ENCODE peak calls at places on chromosomes 13 and 19, in ten cellular contexts. C is CD8-positive, alpha-beta memory T cell; V is keratinocyte; G is aorta; Y is cardiac muscle cell; N is Peyer's patch; X is ovary; M is GM23338; Q is breast epithelium; J is astrocyte. T is an unnamed sample.

GRCh38 chr13:44819245-44819644 is 170.0 kb downstream of the NUFIP1 start:
- DNase-seq in M (no peak), N (no peak), Y (peak; percentile 73), G (no peak), C (no peak), V (peak; percentile 58), J (peak; percentile 93), X (no peak), Q (no peak), T (no peak)

GRCh38 chr13:53672005-53672404 is 643.4 kb downstream of the OLFM4 start:
- DNase-seq in Y (no peak), G (no peak), Q (no peak), V (no peak), N (no peak), X (no peak), C (no peak), M (no peak), J (no peak), T (no peak)

GRCh38 chr19:42111384-42111783 is 20.9 kb downstream of the POU2F2 start:
- DNase-seq in X (no peak), Q (no peak), V (peak; percentile 66), J (peak; percentile 74), M (no peak), N (no peak), C (no peak), G (no peak), Y (peak; percentile 52), T (no peak)

GRCh38 chr19:10339380-10339960 is at the start of gene ICAM3:
- DNase-seq in N (no peak), C (peak; percentile 48), G (peak; percentile 73), X (no peak), M (no peak), J (no peak), V (no peak), Y (no peak), Q (no peak), T (no peak)

GRCh38 chr19:53432088-53432661 is 391 bp downstream of the ZNF761 start:
- DNase-seq in V (no peak), M (peak; percentile 50), Y (peak; percentile 21), J (no peak), Q (no peak), G (peak; percentile 77), C (peak; percentile 9), X (peak; percentile 47), N (peak; percentile 53), T (peak; percentile 33)

GRCh38 chr13:53151692-53152421 is 123.2 kb downstream of the OLFM4 start:
- DNase-seq in C (no peak), N (no peak), X (peak; percentile 13), Q (no peak), G (no peak), Y (peak; percentile 71), V (peak; percentile 2), M (peak; percentile 87), J (no peak), T (peak; percentile 17)

GRCh38 chr13:100439247-100439955 is 149.2 kb downstream of the GGACT start:
- DNase-seq in Q (no peak), N (no peak), J (no peak), Y (no peak), X (no peak), V (no peak), C (no peak), G (no peak), M (peak; percentile 75), T (no peak)

GRCh38 chr13:100589178-100589725 is 663 bp upstream of the GGACT start:
- DNase-seq in G (no peak), C (no peak), Y (no peak), M (no peak), Q (no peak), V (no peak), N (no peak), J (no peak), X (no peak), T (no peak)

GRCh38 chr19:19461671-19462622 is 53.4 kb downstream of the TSSK6 start:
- DNase-seq in N (peak; percentile 61), Y (peak; percentile 65), V (no peak), G (peak; percentile 86), Q (no peak), J (peak; percentile 27), C (peak; percentile 28), X (peak; percentile 76), M (peak; percentile 90), T (peak; percentile 64)

GRCh38 chr19:19461306-19461670 is 54.1 kb downstream of the TSSK6 start:
- DNase-seq in C (no peak), Y (no peak), V (no peak), M (no peak), Q (no peak), G (no peak), N (no peak), X (no peak), J (no peak), T (no peak)

GRCh38 chr19:19465436-19466070 is 49.8 kb downstream of the TSSK6 start:
- DNase-seq in V (no peak), Q (no peak), Y (no peak), G (no peak), M (no peak), J (no peak), N (no peak), X (no peak), C (no peak), T (no peak)

GRCh38 chr19:19464339-19465098 is 50.8 kb downstream of the TSSK6 start:
- DNase-seq in M (peak; percentile 86), Q (no peak), N (no peak), X (no peak), Y (peak; percentile 80), C (no peak), V (no peak), J (peak; percentile 62), G (no peak), T (no peak)

DNA sequence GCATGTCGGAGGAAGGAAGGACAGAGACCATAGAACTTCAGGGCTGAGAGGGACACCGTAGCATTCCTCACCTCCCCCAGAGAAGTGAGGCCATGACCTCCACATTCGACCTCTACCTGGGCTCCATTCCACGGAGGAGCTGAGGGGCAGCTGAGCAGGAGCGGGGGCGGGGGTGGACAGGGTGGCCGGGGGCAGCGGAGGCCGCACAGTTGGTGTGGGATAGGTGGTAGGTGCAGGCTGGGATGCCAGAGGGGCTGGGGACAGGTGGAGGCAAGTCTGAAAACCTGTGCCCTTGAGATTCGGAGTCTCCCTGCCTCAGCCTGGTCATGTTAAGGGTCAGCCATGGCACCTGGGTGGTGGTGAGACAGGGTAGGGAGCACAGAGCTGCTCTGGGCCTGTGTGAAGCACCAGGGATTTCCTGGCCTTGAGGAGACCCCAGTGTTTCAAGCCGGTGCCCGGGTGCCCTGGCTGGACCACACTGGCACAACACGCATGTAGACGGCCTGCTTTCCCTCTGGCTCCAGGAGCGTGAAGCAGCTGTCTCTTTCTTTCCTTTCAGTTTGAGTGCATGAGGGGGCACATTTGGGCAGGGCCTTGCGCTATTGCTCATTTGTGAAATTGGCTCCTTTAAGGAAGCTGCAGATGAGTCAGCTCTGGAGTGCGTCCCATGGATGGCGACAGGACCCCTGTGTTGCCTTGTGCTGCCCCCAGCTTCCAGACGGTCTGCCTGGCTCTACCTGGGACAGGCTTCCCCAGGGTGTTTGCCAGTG is 51.8 kb downstream of the TSSK6 start:
- DNase-seq in C (no peak), X (peak; percentile 55), Q (no peak), N (no peak), J (peak; percentile 78), G (peak; percentile 82), Y (peak; percentile 68), V (no peak), M (no peak), T (no peak)
- H3K27ac ChIP-seq in C (peak overlapping the region; percentile 82), X (peak overlapping the region; percentile 80), Q (peak overlapping the region; percentile 75), N (peak overlapping the region; percentile 83), J (peak overlapping the region; percentile 77), G (no peak overlapping the region), Y (peak overlapping the region; percentile 95), V (peak overlapping the region; percentile 63), M (peak overlapping the region; percentile 93), T (peak overlapping the region; percentile 90)

DNA sequence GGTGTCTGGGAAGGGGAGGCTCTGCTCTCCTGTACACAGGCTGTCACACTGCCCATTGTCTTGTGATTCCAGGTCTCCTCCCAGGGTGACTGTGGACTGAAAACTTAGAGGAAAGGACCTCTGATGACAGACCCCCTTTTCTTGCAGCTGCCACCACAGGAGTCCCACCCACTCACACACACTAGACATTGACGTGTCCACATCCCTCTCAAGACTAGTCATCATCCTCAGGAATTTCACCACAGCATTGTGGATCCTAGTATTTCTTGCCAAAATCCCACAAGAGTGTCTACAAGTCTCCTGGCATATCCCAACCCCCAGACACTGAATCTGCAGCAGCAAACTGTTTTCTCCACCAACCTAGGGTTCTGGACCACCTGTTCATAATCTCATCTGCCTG is 5.3 kb downstream of the ZNF85 start:
- DNase-seq in Y (peak; percentile 73), X (no peak), J (peak; percentile 99), N (no peak), Q (no peak), C (no peak), G (no peak), M (no peak), V (no peak), T (no peak)
- H3K27ac ChIP-seq in Y (no peak overlapping the region), X (no peak overlapping the region), J (peak overlapping the region; percentile 91), N (no peak overlapping the region), Q (no peak overlapping the region), C (no peak overlapping the region), G (no peak overlapping the region), M (no peak overlapping the region), V (no peak overlapping the region), T (no peak overlapping the region)

GRCh38 chr13:46352810-46353209 is 34.2 kb downstream of the RUBCNL start:
- DNase-seq in Q (no peak), C (no peak), X (no peak), Y (no peak), M (no peak), J (no peak), G (no peak), V (no peak), N (no peak), T (no peak)

GRCh38 chr13:46354143-46355087 is 32.6 kb downstream of the RUBCNL start:
- DNase-seq in M (no peak), C (no peak), Y (peak; percentile 90), G (no peak), Q (no peak), N (no peak), J (peak; percentile 97), V (peak; percentile 79), X (no peak), T (no peak)

GRCh38 chr13:46359731-46360130 is 27.3 kb downstream of the RUBCNL start:
- DNase-seq in Y (no peak), Q (no peak), M (no peak), C (no peak), G (no peak), J (peak; percentile 75), X (no peak), V (no peak), N (no peak), T (no peak)

GRCh38 chr13:46355906-46356305 is 31.1 kb downstream of the RUBCNL start:
- DNase-seq in Q (no peak), Y (no peak), C (no peak), N (no peak), J (peak; percentile 33), X (no peak), M (no peak), G (no peak), V (no peak), T (no peak)

DNA sequence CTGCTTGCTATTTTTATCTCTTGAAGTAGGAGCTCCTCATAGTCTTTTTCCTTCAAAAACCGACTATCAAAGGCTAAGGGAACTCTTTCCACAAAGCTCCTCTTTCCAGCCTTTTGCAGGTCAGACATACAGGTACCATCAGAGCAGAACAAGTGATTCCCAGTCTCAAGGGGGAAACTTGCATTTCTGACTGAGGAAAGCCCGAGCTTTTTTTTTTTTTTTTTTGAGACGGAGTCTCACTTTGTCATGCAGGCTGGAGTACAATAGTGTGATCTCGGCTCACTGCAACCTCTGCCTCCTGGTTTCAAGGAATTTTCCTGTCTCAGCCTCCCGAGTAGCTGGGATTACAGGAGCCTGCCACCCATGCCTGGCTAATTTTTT is 32.0 kb downstream of the RUBCNL start:
- DNase-seq in N (no peak), C (no peak), G (no peak), Y (no peak), X (no peak), V (no peak), J (no peak), Q (no peak), M (peak; percentile 11), T (no peak)
- H3K27ac ChIP-seq in N (no peak overlapping the region), C (no peak overlapping the region), G (no peak overlapping the region), Y (no peak overlapping the region), X (no peak overlapping the region), V (peak overlapping the region; percentile 41), J (peak overlapping the region; percentile 85), Q (peak overlapping the region; percentile 53), M (no peak overlapping the region), T (no peak overlapping the region)

DNA sequence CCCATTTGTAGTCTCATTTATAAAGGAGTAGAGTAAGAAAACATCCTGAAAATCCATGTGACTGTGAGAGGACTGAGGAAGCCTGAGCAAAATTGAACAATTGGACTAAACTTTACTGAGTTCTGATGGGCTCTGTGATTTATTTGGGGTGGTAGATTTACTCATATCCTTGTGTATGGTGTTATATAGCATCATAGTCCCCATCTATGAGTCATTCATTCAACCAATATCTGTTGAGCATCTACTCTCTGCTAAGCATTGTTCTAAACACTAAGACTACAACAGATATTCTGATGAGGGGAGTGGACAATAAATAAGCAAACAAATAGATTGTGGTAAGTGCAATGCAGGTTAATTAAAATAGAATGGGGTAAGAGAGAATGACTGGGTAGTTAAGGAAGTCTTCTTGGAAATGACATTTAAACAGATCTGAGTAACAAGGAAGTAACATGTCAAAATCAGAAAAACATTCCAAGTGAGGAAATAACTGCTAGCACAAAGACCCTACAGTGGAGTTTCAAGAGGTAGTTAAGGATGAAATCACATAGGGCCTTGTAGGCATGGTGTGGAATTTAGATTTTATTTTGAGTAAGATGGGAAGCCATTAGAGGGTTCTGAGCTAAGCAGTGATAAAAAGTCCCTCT is 36.3 kb upstream of the MLNR start:
- DNase-seq in C (no peak), Y (peak; percentile 3), V (no peak), N (no peak), X (no peak), G (no peak), J (no peak), Q (no peak), M (no peak), T (no peak)
- H3K27ac ChIP-seq in C (no peak overlapping the region), Y (peak overlapping the region; percentile 77), V (no peak overlapping the region), N (no peak overlapping the region), X (no peak overlapping the region), G (no peak overlapping the region), J (no peak overlapping the region), Q (no peak overlapping the region), M (no peak overlapping the region), T (no peak overlapping the region)